ENCODE peak calls at places on chromosomes 13 and 19, in five cellular contexts. N, B, M, L and K are unnamed samples.

GRCh38 chr13:75495938-75496337 is 14.0 kb upstream of the TBC1D4 start:
- DNase-seq in N (peak; percentile 73), B (no peak), M (no peak), L (no peak), K (no peak)

GRCh38 chr13:99354371-99354951 is 47.3 kb upstream of the GPR183 start:
- DNase-seq in N (no peak), B (no peak), M (no peak), L (no peak), K (peak; percentile 45)

GRCh38 chr19:38739440-38740251 is 4.6 kb downstream of the CAPN12 start:
- DNase-seq in N (peak; percentile 19), B (no peak), M (no peak), L (no peak), K (no peak)

GRCh38 chr19:18074192-18074591 is 12.5 kb downstream of the IL12RB1 start:
- DNase-seq in N (no peak), B (no peak), M (no peak), L (no peak), K (no peak)

GRCh38 chr19:18804643-18805042 is 13.5 kb upstream of the COMP start:
- DNase-seq in N (no peak), B (no peak), M (no peak), L (no peak), K (no peak)

GRCh38 chr19:33472696-33473624 is 48.6 kb downstream of the PEPD start:
- DNase-seq in N (peak; percentile 81), B (no peak), M (no peak), L (peak; percentile 85), K (peak; percentile 80)

GRCh38 chr19:30978639-30979038 is 370.6 kb downstream of the TSHZ3 start:
- DNase-seq in N (no peak), B (no peak), M (no peak), L (no peak), K (no peak)

GRCh38 chr13:79393564-79394249 is 12.3 kb downstream of the RBM26 start:
- DNase-seq in N (no peak), B (peak; percentile 89), M (peak; percentile 15), L (no peak), K (no peak)

GRCh38 chr19:48553676-48554384 is 1.9 kb downstream of the SULT2B1 start:
- DNase-seq in N (peak; percentile 48), B (no peak), M (no peak), L (peak; percentile 77), K (no peak)

GRCh38 chr13:96490590-96490989 is 400.7 kb downstream of the HS6ST3 start:
- DNase-seq in N (no peak), B (no peak), M (no peak), L (no peak), K (no peak)

GRCh38 chr13:79307866-79308298 is 98.2 kb downstream of the RBM26 start:
- DNase-seq in N (no peak), B (no peak), M (no peak), L (no peak), K (peak; percentile 3)

GRCh38 chr19:51573331-51573730 is 2.2 kb downstream of the ZNF175 start:
- DNase-seq in N (no peak), B (no peak), M (no peak), L (peak; percentile 32), K (no peak)

GRCh38 chr19:3243851-3244700 is 19.6 kb downstream of the CELF5 start:
- DNase-seq in N (peak; percentile 39), B (no peak), M (no peak), L (no peak), K (peak; percentile 3)

GRCh38 chr13:108036411-108036810 is 178.9 kb downstream of the LIG4 start:
- DNase-seq in N (no peak), B (no peak), M (no peak), L (no peak), K (no peak)

GRCh38 chr13:98399756-98400155 is 177.2 kb downstream of the STK24 start:
- DNase-seq in N (no peak), B (no peak), M (no peak), L (no peak), K (no peak)

GRCh38 chr13:107866666-107867623 is 348.4 kb downstream of the LIG4 start:
- DNase-seq in N (peak; percentile 16), B (peak; percentile 62), M (no peak), L (peak; percentile 67), K (no peak)

GRCh38 chr19:45025264-45025663 is 13.6 kb upstream of the CLASRP start:
- DNase-seq in N (no peak), B (no peak), M (no peak), L (no peak), K (no peak)

GRCh38 chr19:4583961-4584669 is 24.6 kb upstream of the SEMA6B start:
- DNase-seq in N (no peak), B (no peak), M (no peak), L (no peak), K (no peak)

GRCh38 chr19:10074153-10074552 is 12.0 kb upstream of the SHFL start:
- DNase-seq in N (no peak), B (no peak), M (no peak), L (no peak), K (no peak)